ENCODE peak calls at places on chromosomes 16 and 17, in six cellular contexts. S is AG08395; L is fibroblast of pulmonary artery; J is NCI-H226; Z is activated T-helper 9 cell treated with anti-CD3 and anti-CD28 coated beads, Interleukin-2, amount 50 U/mL, for 16 hours; N is T1000. G is an unnamed sample.

GRCh38 chr17:37259030-37259735 is 116.6 kb upstream of the C17orf78 start:
- DNase-seq in S (peak; percentile 48), L (peak; percentile 26), J (peak; percentile 80), Z (no peak), N (no peak), G (no peak)

GRCh38 chr16:47037396-47037745 is 63.9 kb upstream of the DNAJA2 start:
- DNase-seq in S (peak; percentile 50), L (peak; percentile 16), J (no peak), Z (peak; percentile 10), N (no peak), G (no peak)

GRCh38 chr17:3039748-3040147 is 23.7 kb downstream of the OR1D5 start:
- DNase-seq in S (no peak), L (peak; percentile 88), J (no peak), Z (no peak), N (no peak), G (no peak)

GRCh38 chr16:47229053-47229640 is 85.4 kb upstream of the NETO2 start:
- DNase-seq in S (no peak), L (no peak), J (no peak), Z (no peak), N (no peak), G (no peak)

GRCh38 chr16:84095466-84095865 is 21.3 kb downstream of the MBTPS1 start:
- DNase-seq in S (no peak), L (no peak), J (no peak), Z (no peak), N (no peak), G (no peak)

GRCh38 chr17:62064791-62065563 is at the start of gene MED13:
- DNase-seq in S (peak; percentile 62), L (peak; percentile 33), J (peak; percentile 12), Z (peak; percentile 48), N (peak; percentile 80), G (peak; percentile 63)

GRCh38 chr17:45172541-45173286 is 11.0 kb downstream of the HEXIM2 start:
- DNase-seq in S (peak; percentile 85), L (peak; percentile 61), J (peak; percentile 93), Z (no peak), N (peak; percentile 35), G (peak; percentile 32)

GRCh38 chr17:29949708-29950107 is 8.3 kb downstream of the EFCAB5 start:
- DNase-seq in S (no peak), L (no peak), J (no peak), Z (no peak), N (no peak), G (no peak)

GRCh38 chr16:81443688-81444447 is 740 bp upstream of the CMIP start:
- DNase-seq in S (no peak), L (no peak), J (no peak), Z (no peak), N (no peak), G (no peak)

GRCh38 chr17:31513731-31514427 is 122.4 kb downstream of the RAB11FIP4 start:
- DNase-seq in S (no peak), L (no peak), J (no peak), Z (no peak), N (no peak), G (no peak)

GRCh38 chr17:19411641-19412040 is 609 bp downstream of the RNF112 start:
- DNase-seq in S (no peak), L (no peak), J (no peak), Z (no peak), N (no peak), G (no peak)

G was measured in activated T-helper 2 cell treated with anti-CD3 and anti-CD28 coated beads, Interferon-gamma antibody, Interleukin-2, Interleukin-4, amounts not matched to agents 10 μg/mL and 5 μg/mL and 100 μg/mL, durations not matched to agents 14 hours and 24 hours and 36 hours.